ENCODE peak calls at places on chromosomes 5 and 9, in five cellular contexts. V is AG04449, Q is GM23338, F is fibroblast of lung, W is fibroblast of mammary gland. L is an unnamed sample.

GRCh38 chr9:87063246-87063645 is 115.9 kb upstream of the GAS1 start:
- DNase-seq in V (no peak), Q (no peak), F (peak; percentile 19), W (peak; percentile 85), L (no peak)

GRCh38 chr9:127418037-127418471 is 6.1 kb upstream of the ZNF79 start:
- DNase-seq in V (no peak), Q (peak; percentile 92), F (no peak), W (no peak), L (no peak)

GRCh38 chr5:64213568-64213967 is 47.9 kb downstream of the RNF180 start:
- DNase-seq in V (no peak), Q (no peak), F (no peak), W (no peak), L (no peak)

GRCh38 chr5:32241034-32241783 is 67.1 kb upstream of the GOLPH3 start:
- DNase-seq in V (no peak), Q (no peak), F (no peak), W (no peak), L (no peak)

GRCh38 chr5:85545129-85545528 is 1072.6 kb upstream of the COX7C start:
- DNase-seq in V (no peak), Q (peak; percentile 15), F (no peak), W (no peak), L (no peak)

GRCh38 chr5:168106008-168106761 is 185.3 kb upstream of the WWC1 start:
- DNase-seq in V (peak; percentile 84), Q (no peak), F (peak; percentile 95), W (peak; percentile 34), L (peak; percentile 78)

GRCh38 chr5:124678478-124678877 is 68.0 kb downstream of the ZNF608 start:
- DNase-seq in V (no peak), Q (no peak), F (no peak), W (no peak), L (no peak)

GRCh38 chr5:106254784-106255183 is 1416.0 kb downstream of the EFNA5 start:
- DNase-seq in V (no peak), Q (peak; percentile 73), F (no peak), W (no peak), L (no peak)

GRCh38 chr5:149931992-149932436 is 12.6 kb downstream of the PDE6A start:
- DNase-seq in V (no peak), Q (no peak), F (no peak), W (no peak), L (no peak)

GRCh38 chr9:32384002-32384363 is 460 bp upstream of the ACO1 start:
- DNase-seq in V (no peak), Q (no peak), F (no peak), W (no peak), L (no peak)

GRCh38 chr5:132225165-132226032 is 2.3 kb downstream of the P4HA2 start:
- DNase-seq in V (peak; percentile 57), Q (no peak), F (peak; percentile 85), W (peak; percentile 88), L (no peak)

GRCh38 chr9:90858505-90858904 is 56.9 kb downstream of the SYK start:
- DNase-seq in V (no peak), Q (no peak), F (no peak), W (no peak), L (no peak)
- TF ChIP-seq CTCF in V (no peak), Q (no peak), F (no peak), W (no peak), L (no peak)

GRCh38 chr5:66958126-66958983 is 238.2 kb downstream of the CD180 start:
- DNase-seq in V (no peak), Q (peak; percentile 27), F (peak; percentile 85), W (peak; percentile 77), L (no peak)

GRCh38 chr5:66956439-66956838 is 240.2 kb downstream of the CD180 start:
- DNase-seq in V (no peak), Q (no peak), F (no peak), W (no peak), L (no peak)

GRCh38 chr5:66960373-66961137 is 236.0 kb downstream of the CD180 start:
- DNase-seq in V (no peak), Q (peak; percentile 22), F (peak; percentile 72), W (peak; percentile 34), L (no peak)

GRCh38 chr5:66959668-66960067 is 236.9 kb downstream of the CD180 start:
- DNase-seq in V (no peak), Q (no peak), F (peak; percentile 47), W (peak; percentile 64), L (no peak)

DNA sequence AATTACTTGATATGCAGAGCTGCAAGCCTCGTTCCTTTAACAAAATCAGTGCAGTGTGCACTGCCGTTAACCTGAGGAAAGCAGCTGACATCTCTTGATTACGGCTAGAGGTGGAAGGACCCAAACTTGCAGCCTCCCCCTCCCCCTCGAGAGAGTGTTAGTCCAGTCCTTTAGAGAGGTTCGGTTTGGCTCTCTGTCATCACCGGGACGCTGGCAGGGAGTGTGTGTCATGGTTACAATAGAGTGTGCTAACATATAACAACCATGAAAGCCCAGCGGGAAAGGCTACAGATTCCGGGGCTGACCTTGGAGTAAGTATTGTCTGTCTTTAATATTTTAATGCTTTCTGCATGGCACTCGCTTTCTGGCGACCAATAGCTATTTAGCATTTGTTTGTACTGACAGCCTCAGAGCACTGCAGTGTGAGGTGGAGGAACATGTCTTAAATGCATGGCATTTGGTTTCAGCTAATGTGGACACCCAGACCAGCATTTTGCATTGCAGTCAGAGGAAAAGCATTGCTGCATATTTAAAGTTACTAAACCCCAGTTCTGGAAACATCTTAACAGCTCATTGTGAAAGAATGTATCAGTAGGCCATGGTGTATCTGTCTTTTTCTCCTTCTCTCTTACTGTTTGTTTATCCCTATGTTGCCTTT is 237.5 kb downstream of the CD180 start:
- DNase-seq in V (peak; percentile 46), Q (peak; percentile 46), F (peak; percentile 90), W (peak; percentile 72), L (peak; percentile 31)
- H3K4me3 ChIP-seq in V (peak overlapping the region; percentile 66), Q (peak overlapping the region; percentile 42), F (peak overlapping the region; percentile 65), W (peak overlapping the region; percentile 57), L (no peak overlapping the region)

GRCh38 chr5:15794117-15794985 is 294.4 kb downstream of the FBXL7 start:
- DNase-seq in V (no peak), Q (no peak), F (peak; percentile 23), W (peak; percentile 34), L (no peak)
- TF ChIP-seq CTCF in V (no peak), Q (peak; percentile 46), F (no peak), W (peak; percentile 27), L (peak; percentile 12)

GRCh38 chr5:17327048-17327447 is 109.6 kb downstream of the BASP1 start:
- DNase-seq in V (no peak), Q (no peak), F (no peak), W (no peak), L (no peak)

GRCh38 chr5:17329566-17329965 is 112.1 kb downstream of the BASP1 start:
- DNase-seq in V (no peak), Q (no peak), F (no peak), W (no peak), L (no peak)

GRCh38 chr5:17326600-17327037 is 109.2 kb downstream of the BASP1 start:
- DNase-seq in V (no peak), Q (no peak), F (no peak), W (no peak), L (no peak)

GRCh38 chr5:17330386-17330785 is 113.0 kb downstream of the BASP1 start:
- DNase-seq in V (no peak), Q (no peak), F (no peak), W (no peak), L (no peak)

DNA sequence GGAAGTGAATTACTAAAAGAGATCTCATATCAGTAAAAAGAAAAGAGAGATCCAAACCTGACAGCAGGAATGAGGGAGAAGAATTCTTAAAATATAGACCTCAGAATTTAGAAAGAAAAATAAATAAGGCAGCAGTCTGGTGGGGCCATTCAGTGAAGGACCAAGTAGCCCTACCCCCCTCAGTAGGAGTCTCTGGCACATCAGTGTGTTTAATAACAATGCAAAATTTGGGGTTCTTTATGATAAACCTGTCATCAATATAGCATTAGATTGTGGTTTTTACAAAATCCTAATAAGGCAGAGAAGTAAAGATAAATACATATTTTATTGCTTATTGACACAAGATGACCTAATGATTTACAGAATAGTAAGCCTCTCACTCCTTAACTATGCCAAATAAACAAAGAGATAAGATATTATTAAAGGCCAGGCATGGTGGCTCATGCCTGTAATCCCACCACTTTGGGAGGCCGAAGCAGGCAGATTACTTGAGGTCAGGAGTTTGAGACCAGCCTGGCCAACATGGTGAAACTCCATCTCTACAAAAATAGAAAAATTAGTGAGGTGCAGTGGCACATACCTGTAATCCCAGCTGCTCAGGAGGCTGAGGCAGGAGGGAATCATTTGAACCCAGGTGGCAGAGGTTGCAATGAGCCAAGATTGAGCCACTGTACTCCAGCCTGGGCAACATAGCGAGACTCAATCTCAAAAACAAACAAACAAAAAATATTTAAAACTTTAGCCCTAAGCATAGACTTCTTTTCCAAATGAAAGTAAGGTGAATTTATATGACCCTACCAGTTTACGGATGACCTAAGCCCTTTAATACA is 108.6 kb downstream of the BASP1 start:
- DNase-seq in V (no peak), Q (no peak), F (no peak), W (no peak), L (no peak)
- H3K4me3 ChIP-seq in V (no peak overlapping the region), Q (no peak overlapping the region), F (no peak overlapping the region), W (no peak overlapping the region), L (no peak overlapping the region)

GRCh38 chr5:111461261-111461671 is 51.1 kb downstream of the STARD4 start:
- DNase-seq in V (no peak), Q (peak; percentile 75), F (peak; percentile 23), W (peak; percentile 11), L (no peak)
- TF ChIP-seq CTCF in V (peak; percentile 63), Q (peak; percentile 64), F (no peak), W (peak; percentile 47), L (peak; percentile 67)

DNA sequence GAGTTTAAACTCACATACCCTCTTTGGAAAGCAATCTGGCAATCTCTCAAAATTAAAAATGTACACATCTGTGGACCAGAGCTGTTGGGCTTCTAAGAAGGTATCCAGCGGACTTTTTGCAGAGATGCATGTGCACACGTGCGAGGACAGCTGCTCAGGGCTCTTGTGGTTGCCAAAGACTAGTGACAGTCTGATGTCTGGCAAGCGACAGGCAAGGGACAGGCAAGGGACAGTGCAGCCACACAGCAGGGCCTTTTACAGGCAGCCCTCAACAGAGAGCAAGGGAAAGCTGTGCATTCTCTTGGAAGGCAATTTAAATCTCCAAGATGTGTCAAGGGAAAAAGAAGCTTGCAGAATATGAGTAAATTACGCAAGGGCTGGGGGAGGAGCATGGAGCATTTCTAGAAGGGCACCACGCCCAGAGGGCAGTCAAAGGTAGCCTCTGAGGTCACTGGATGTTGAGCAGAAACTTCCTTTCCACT is 9.2 kb downstream of the GFPT2 start:
- DNase-seq in V (no peak), Q (no peak), F (no peak), W (peak; percentile 93), L (no peak)
- H3K4me3 ChIP-seq in V (no peak overlapping the region), Q (peak overlapping the region; percentile 4), F (no peak overlapping the region), W (no peak overlapping the region), L (no peak overlapping the region)

DNA sequence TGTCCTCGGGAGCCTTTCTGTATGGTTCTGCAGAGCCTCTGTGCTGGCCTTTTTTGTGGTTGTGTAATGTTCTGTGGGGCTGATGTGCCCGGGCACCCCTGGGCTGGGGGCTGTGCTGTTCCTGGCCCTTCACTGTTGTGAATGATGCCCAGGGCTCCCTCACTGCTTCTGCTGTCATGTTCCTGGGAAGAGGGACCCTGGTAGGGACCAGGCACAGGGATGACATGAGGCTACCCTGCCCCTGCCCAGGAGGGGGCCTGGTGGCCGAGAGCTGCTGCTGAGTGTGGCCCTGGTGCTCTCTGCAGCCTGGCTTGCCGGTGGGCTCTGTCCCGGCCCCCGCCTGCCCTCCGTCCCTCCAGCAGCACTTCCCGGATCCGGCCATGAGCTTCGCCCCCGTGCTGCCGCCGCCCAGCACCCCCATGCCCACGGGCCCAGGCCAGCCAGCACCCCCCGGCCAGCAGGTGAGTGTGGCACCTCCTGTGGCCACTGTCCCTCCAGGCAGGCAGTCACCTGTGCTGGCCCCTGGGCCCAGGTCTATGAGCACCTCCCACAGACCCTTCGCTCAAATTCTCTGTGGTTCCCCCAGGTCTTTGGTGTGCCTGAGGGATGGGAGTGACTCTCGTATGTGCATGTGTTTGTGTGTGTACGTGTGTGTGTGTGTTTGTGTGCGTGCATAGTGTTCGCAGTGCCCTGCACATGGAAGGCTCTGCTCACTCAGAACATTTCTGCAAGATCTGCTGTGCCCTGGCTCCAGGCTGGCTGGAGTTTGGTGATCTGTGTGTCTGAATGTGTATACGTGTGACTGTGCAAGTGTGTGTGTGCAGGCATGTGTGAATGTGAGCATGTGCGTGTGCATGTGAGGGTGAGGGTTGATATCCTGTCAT is 72.3 kb downstream of the WNK2 start:
- DNase-seq in V (no peak), Q (no peak), F (no peak), W (no peak), L (no peak)
- TF ChIP-seq CTCF in V (no peak), Q (no peak), F (no peak), W (no peak), L (no peak)